ENCODE peak calls at places on chromosomes 13 and 19, in four cellular contexts. L, I, M and J are unnamed samples.

GRCh38 chr19:53772943-53773342 is 51.2 kb downstream of the NLRP12 start:
- DNase-seq in L (peak), I (peak), M (no peak), J (no peak)

GRCh38 chr13:44148159-44148929 is 225.3 kb upstream of the SERP2 start:
- DNase-seq in M (no peak), L (no peak), I (no peak), J (no peak)

GRCh38 chr13:36872621-36873020 is 47.4 kb downstream of the SMAD9 start:
- DNase-seq in M (no peak), I (no peak), L (no peak), J (no peak)

GRCh38 chr19:48239582-48240141 is 16.1 kb downstream of the CARD8 start:
- DNase-seq in I (no peak), L (no peak), M (no peak), J (no peak)

GRCh38 chr19:49616532-49616931 is 23.4 kb downstream of the RRAS start:
- DNase-seq in I (no peak), M (no peak), L (no peak), J (no peak)

GRCh38 chr13:97295279-97296182 is 73.4 kb downstream of the MBNL2 start:
- DNase-seq in M (no peak), L (no peak), I (peak), J (no peak)

GRCh38 chr13:23639672-23640275 is 69.6 kb downstream of the TNFRSF19 start:
- DNase-seq in M (no peak), I (no peak), L (no peak), J (no peak)

GRCh38 chr19:47471733-47472457 is at the start of gene SLC8A2:
- DNase-seq in L (peak), M (peak), I (peak), J (no peak)

GRCh38 chr19:50514346-50515167 is 844 bp upstream of the ASPDH start:
- DNase-seq in I (no peak), M (no peak), L (no peak), J (no peak)

GRCh38 chr13:111458001-111458531 is 137.6 kb downstream of the TEX29 start:
- DNase-seq in M (no peak), L (no peak), I (no peak), J (no peak)

GRCh38 chr19:28905996-28906395 is 307.0 kb downstream of the UQCRFS1 start:
- DNase-seq in L (no peak), I (no peak), M (no peak), J (no peak)

GRCh38 chr19:52961981-52962380 is 700 bp downstream of the ZNF816 start:
- DNase-seq in M (no peak), I (no peak), L (peak), J (no peak)

GRCh38 chr19:506404-507285 is 652 bp upstream of the TPGS1 start:
- DNase-seq in M (peak), L (peak), I (peak), J (peak)

GRCh38 chr19:1265611-1266115 is 3.5 kb upstream of the CIRBP start:
- DNase-seq in M (no peak), I (no peak), L (no peak), J (no peak)

GRCh38 chr19:7909471-7910067 is 5.1 kb upstream of the TGFBR3L start:
- DNase-seq in L (no peak), M (no peak), I (no peak), J (no peak)

GRCh38 chr19:2315818-2316353 is 7.9 kb upstream of the LINGO3 start:
- DNase-seq in L (peak), M (no peak), I (peak), J (no peak)

GRCh38 chr13:22562116-22562515 is 618.7 kb upstream of the SGCG start:
- DNase-seq in I (no peak), M (no peak), L (no peak), J (no peak)

GRCh38 chr13:72246396-72246795 is 379.4 kb upstream of the DACH1 start:
- DNase-seq in M (no peak), L (no peak), I (no peak), J (no peak)

GRCh38 chr19:17627161-17627560 is 61.0 kb downstream of the UNC13A start:
- DNase-seq in M (no peak), I (no peak), L (no peak), J (no peak)

GRCh38 chr19:50890422-50891252 is 17.4 kb downstream of the KLK2 start:
- DNase-seq in I (no peak), M (no peak), L (no peak), J (peak)

GRCh38 chr19:3577741-3578344 is 5.1 kb downstream of the HMG20B start:
- DNase-seq in I (no peak), M (no peak), L (no peak), J (no peak)

GRCh38 chr13:39419866-39420265 is 183.1 kb downstream of the LHFPL6 start:
- DNase-seq in I (no peak), L (no peak), M (no peak), J (no peak)

GRCh38 chr13:75938811-75939525 is 302.8 kb downstream of the LMO7 start:
- DNase-seq in L (no peak), I (no peak), M (no peak), J (no peak)

GRCh38 chr19:19860756-19861390 is 4.8 kb upstream of the ZNF253 start:
- DNase-seq in I (peak), M (peak), L (no peak), J (no peak)

GRCh38 chr19:1125601-1126533 is 22.1 kb downstream of the GPX4 start:
- DNase-seq in M (no peak), L (no peak), I (no peak), J (no peak)

GRCh38 chr19:5292843-5293606 is 47.6 kb downstream of the PTPRS start:
- DNase-seq in I (peak), M (peak), L (no peak), J (no peak)

GRCh38 chr13:80341771-80342271 is 895 bp upstream of the SPRY2 start:
- DNase-seq in L (peak), M (no peak), I (no peak), J (no peak)

GRCh38 chr13:44165895-44166496 is 207.6 kb upstream of the SERP2 start:
- DNase-seq in I (no peak), L (no peak), M (no peak), J (no peak)

GRCh38 chr19:41501854-41502253 is 58.9 kb downstream of the ERICH4 start:
- DNase-seq in I (no peak), M (no peak), L (no peak), J (no peak)

GRCh38 chr13:111326621-111326965 is 6.2 kb downstream of the TEX29 start:
- DNase-seq in I (no peak), M (no peak), L (no peak), J (no peak)

GRCh38 chr19:1882089-1882785 is 3.1 kb downstream of the ABHD17A start:
- DNase-seq in L (no peak), M (no peak), I (no peak), J (no peak)

GRCh38 chr19:47344425-47344824 is 4.7 kb upstream of the DHX34 start:
- DNase-seq in I (no peak), L (no peak), M (no peak), J (no peak)

GRCh38 chr13:47408546-47409319 is 511.9 kb upstream of the HTR2A start:
- DNase-seq in I (no peak), M (no peak), L (no peak), J (no peak)

GRCh38 chr19:2351591-2351990 is 8.5 kb upstream of the TMPRSS9 start:
- DNase-seq in L (no peak), I (no peak), M (no peak), J (no peak)

GRCh38 chr19:30226464-30227070 is 145.6 kb upstream of the ZNF536 start:
- DNase-seq in I (no peak), M (no peak), L (no peak), J (no peak)

GRCh38 chr19:4014541-4015491 is 7.3 kb downstream of the PIAS4 start:
- DNase-seq in M (no peak), L (no peak), I (peak), J (no peak)

GRCh38 chr13:54194233-54195024 is 1165.8 kb downstream of the OLFM4 start:
- DNase-seq in L (no peak), M (no peak), I (no peak), J (no peak)

GRCh38 chr19:42420055-42420544 is 7.1 kb downstream of the LIPE start:
- DNase-seq in M (no peak), I (peak), L (peak), J (no peak)

GRCh38 chr19:4539697-4540581 is at the start of gene LRG1:
- DNase-seq in I (peak), L (peak), M (no peak), J (peak)

DNA sequence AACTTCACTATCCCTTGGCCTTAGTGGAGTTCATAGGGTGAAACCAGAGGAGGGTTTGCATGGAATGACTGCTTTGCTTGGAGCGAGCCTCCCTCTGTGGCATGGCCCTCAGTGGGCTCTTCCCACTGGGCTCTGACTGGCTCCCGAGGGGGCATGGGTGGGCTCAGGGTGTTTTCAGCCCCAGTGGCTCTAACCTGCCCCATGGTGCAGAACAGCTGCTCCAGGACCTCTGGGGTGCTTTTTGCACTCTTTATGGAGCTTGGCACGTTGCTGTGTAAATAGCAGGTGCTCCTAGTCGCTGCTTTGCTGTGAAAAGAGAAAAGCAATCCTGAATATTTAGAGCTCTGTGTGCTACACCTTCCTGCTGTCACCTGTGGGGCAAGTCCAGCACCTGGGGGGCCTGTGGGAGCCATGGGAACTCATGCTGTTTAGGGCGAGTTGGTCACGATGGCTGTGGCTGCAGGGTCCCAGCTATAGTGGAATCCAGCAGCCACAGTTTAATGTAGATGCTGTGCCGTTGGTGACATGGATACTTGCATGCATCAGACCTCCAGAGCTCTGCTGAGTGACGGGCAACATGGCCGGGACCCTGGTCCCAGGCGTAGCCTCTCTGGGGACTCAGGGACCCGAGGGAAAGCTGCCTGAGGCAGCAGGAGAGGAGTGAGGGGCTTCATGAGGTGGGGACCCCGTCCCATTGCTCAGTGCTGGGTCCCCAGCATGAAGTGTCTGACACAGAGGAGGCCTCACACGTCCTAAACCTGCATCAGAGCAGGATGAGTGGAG is 14.3 kb upstream of the MCF2L start:
- DNase-seq in M (no peak), I (no peak), L (no peak), J (no peak)
- TF ChIP-seq USF2 in M (no peak), I (no peak), L (no peak), J (no peak)

GRCh38 chr19:39175564-39175963 is 21.2 kb upstream of the NCCRP1 start:
- DNase-seq in I (no peak), M (no peak), L (no peak), J (no peak)
- TF ChIP-seq ZNF274 in I (no peak), M (no peak), L (no peak), J (no peak)

GRCh38 chr13:99992376-99992775 is 10.8 kb downstream of the ZIC2 start:
- DNase-seq in I (no peak), L (no peak), M (no peak), J (no peak)
- TF ChIP-seq EZH2 in I (no peak), L (no peak), M (no peak), J (no peak)

GRCh38 chr13:78383899-78384298 is 219.5 kb downstream of the POU4F1 start:
- DNase-seq in L (no peak), M (no peak), I (no peak), J (no peak)

GRCh38 chr13:78376822-78377221 is 226.5 kb downstream of the POU4F1 start:
- DNase-seq in I (no peak), M (no peak), L (no peak), J (no peak)

GRCh38 chr13:78382946-78383542 is 220.3 kb downstream of the POU4F1 start:
- DNase-seq in L (no peak), M (no peak), I (no peak), J (no peak)

DNA sequence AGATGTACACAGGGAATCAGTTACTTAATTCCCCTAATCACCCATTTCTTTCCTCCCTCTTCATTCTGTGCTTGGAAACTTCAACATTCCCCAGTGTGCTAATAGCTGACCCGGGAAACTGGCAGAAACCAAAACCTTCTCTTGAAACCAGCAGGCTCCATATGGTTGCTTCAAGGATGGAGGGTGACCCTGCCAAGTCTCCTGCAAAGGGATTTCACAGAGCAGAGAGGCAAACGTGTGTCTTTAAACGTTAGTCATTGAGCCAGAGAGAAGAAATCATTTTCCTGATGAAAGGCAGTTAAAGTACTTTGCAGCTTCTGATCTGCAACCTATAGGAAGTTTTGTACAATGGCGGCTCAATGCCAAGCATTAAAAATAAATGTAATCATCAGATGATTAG is 220.9 kb downstream of the POU4F1 start:
- DNase-seq in M (no peak), I (no peak), L (no peak), J (no peak)
- TF ChIP-seq USF2 in M (no peak), I (no peak), L (no peak), J (no peak)

DNA sequence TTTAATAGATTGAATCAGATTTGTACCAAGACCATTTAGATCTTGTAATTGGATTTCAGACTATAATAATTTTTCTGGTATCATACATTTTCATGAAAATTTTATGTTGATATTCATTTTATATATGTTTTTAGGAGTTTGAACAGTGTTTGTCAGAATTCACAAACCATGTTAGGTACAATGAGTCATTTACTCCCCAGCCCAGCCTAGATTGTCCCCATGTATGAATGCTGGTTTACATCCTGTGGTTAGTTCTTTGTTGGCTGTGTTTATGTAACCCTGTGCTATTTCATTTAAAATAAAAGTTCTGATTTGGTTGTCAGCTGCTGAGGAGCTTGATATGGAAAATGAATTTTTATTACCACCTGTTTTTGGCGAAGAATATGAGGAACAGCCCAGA is 96.7 kb downstream of the GJA3 start:
- DNase-seq in M (no peak), I (no peak), L (no peak), J (no peak)
- TF ChIP-seq ZNF274 in M (no peak), I (no peak), L (no peak), J (no peak)

DNA sequence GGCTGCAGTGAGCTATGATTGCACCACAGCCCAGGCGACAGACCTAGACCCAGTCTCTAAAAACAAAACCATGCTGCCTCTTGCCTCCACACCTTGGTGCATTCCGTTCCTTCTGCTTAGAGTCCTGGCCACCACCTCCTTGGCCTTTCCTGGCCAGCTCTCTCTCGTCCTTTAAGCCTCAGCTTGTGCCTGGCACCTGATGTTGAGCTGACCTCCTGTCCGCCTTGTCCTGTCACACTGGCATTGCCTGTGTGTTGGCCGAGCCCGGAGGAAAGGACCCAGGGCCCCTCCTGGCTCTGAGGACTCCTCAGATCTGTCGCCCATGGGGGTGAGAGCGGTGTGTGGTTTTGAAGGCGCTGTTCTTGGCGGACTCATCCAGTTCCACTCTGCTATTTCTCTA is 143.3 kb downstream of the STK24 start:
- DNase-seq in L (no peak), I (no peak), M (no peak), J (no peak)
- TF ChIP-seq EZH2 in L (no peak), I (no peak), M (no peak), J (no peak)

GRCh38 chr19:35249146-35249847 is 495 bp downstream of the LSR start:
- DNase-seq in I (peak), L (no peak), M (no peak), J (no peak)
- TF ChIP-seq USF2 in I (no peak), L (no peak), M (no peak), J (no peak)

DNA sequence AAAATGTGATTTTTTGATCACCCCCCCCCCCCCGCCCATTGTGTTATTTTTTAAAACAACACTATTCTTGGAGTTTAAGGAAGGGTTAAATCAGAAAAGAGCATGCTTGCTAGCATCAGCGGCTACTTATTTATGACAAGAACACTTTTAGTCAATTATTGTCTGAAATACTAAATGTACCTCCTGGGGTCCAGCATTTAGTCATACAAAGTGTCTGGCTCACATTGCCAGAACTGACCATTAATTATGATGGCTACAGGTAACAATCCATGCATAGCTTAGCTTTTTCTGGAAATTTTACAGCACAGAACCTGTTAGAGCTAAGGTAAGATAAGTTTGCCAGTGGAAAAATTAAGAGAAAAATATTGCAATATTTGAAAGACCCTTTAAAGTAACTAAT is 90.1 kb downstream of the PCDH9 start:
- DNase-seq in I (no peak), M (no peak), L (no peak), J (no peak)
- TF ChIP-seq ZNF274 in I (no peak), M (no peak), L (no peak), J (no peak)

GRCh38 chr13:27868639-27869435 is 51.0 kb upstream of the PDX1 start:
- DNase-seq in I (no peak), L (no peak), M (no peak), J (no peak)
- TF ChIP-seq EZH2 in I (no peak), L (no peak), M (no peak), J (no peak)